ENCODE peak calls at places on chromosomes 13 and 19, in eight cellular contexts. T is esophagus squamous epithelium; M is psoas muscle; G is CD8-positive, alpha-beta T cell; Q is astrocyte of the spinal cord; Z is epithelial cell of esophagus; X is fibroblast of the aortic adventitia; A is colonic mucosa. W is an unnamed sample.

GRCh38 chr19:17070912-17071311 is 4.3 kb downstream of the HAUS8 start:
- DNase-seq in T (no peak), M (no peak), G (no peak), Q (no peak), Z (no peak), X (no peak), A (no peak), W (no peak)

GRCh38 chr19:54429176-54429495 is 13.9 kb downstream of the TTYH1 start:
- DNase-seq in T (no peak), M (no peak), G (no peak), Q (no peak), Z (no peak), X (no peak), A (no peak), W (no peak)

GRCh38 chr13:102250448-102250847 is 151.4 kb downstream of the FGF14 start:
- DNase-seq in T (no peak), M (no peak), G (no peak), Q (no peak), Z (no peak), X (no peak), A (no peak), W (no peak)

GRCh38 chr13:112869202-112870061 is 99.6 kb upstream of the MCF2L start:
- DNase-seq in T (no peak), M (no peak), G (no peak), Q (no peak), Z (no peak), X (no peak), A (no peak), W (peak)

GRCh38 chr13:106610511-106610910 is 42.6 kb upstream of the ARGLU1 start:
- DNase-seq in T (no peak), M (no peak), G (no peak), Q (peak), Z (peak), X (peak), A (no peak), W (peak)

GRCh38 chr13:99980201-99981114 is 1.1 kb upstream of the ZIC2 start:
- DNase-seq in T (no peak), M (peak), G (peak), Q (peak), Z (peak), X (peak), A (peak), W (peak)

GRCh38 chr13:33003458-33004019 is 12.7 kb upstream of the KL start:
- DNase-seq in T (no peak), M (no peak), G (no peak), Q (no peak), Z (no peak), X (no peak), A (no peak), W (no peak)

GRCh38 chr13:91357613-91358383 is 10.3 kb downstream of the MIR17HG start:
- DNase-seq in T (no peak), M (no peak), G (no peak), Q (no peak), Z (no peak), X (no peak), A (no peak), W (no peak)

GRCh38 chr13:26996965-26997752 is 174.5 kb downstream of the USP12 start:
- DNase-seq in T (no peak), M (no peak), G (no peak), Q (no peak), Z (no peak), X (no peak), A (no peak), W (no peak)

GRCh38 chr13:68176486-68176885 is 946.4 kb upstream of the PCDH9 start:
- DNase-seq in T (no peak), M (no peak), G (no peak), Q (peak), Z (peak), X (peak), A (no peak), W (no peak)

GRCh38 chr13:36536546-36536945 is 104.3 kb downstream of the CCNA1 start:
- DNase-seq in T (no peak), M (no peak), G (no peak), Q (peak), Z (no peak), X (no peak), A (no peak), W (no peak)

GRCh38 chr19:1069009-1069779 is 2.2 kb downstream of the ARHGAP45 start:
- DNase-seq in T (no peak), M (peak), G (peak), Q (no peak), Z (no peak), X (no peak), A (peak), W (no peak)

GRCh38 chr19:13835791-13836723 is 40.8 kb downstream of the ZSWIM4 start:
- DNase-seq in T (no peak), M (peak), G (peak), Q (peak), Z (peak), X (no peak), A (peak), W (peak)

GRCh38 chr13:108178105-108178504 is 37.2 kb downstream of the LIG4 start:
- DNase-seq in T (no peak), M (no peak), G (no peak), Q (no peak), Z (no peak), X (no peak), A (no peak), W (no peak)

GRCh38 chr13:108182652-108183051 is 32.7 kb downstream of the LIG4 start:
- DNase-seq in T (no peak), M (no peak), G (no peak), Q (no peak), Z (no peak), X (no peak), A (no peak), W (no peak)

DNA sequence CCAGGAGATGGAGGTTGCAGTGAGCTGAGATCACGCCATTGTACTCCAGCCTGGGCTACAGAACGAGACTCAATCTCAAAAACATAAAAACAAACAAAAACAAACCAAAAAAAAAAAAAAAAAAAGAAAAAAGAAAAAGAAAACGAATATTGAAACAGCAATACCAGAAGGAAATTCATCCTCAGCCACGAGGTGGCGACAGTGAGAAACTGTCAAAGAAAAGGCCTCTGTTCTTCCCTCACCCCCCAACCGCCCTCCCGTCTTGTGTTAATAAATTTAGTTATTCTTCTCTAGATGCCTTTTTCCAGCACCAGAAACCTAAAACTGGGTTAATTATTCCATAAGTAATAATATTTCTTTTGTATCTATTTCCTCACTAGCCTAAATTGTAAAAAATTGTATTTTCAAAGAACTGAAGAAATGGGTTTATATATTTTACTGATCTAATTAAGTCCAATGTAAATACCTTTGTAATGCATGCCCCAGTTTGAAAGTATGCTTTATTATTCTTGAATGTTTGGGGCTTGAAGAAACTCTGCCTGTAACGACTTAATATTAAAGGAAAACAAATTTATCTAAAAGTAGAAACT is 38.6 kb downstream of the LIG4 start:
- DNase-seq in T (no peak), M (no peak), G (peak), Q (no peak), Z (peak), X (peak), A (peak), W (peak)
- TF ChIP-seq CTCF in T (no peak), M (peak), G (peak), Q (peak), Z (peak), X (peak), A (peak), W (peak)

GRCh38 chr19:45457776-45458175 is 10.0 kb upstream of the FOSB start:
- DNase-seq in T (no peak), M (no peak), G (no peak), Q (no peak), Z (no peak), X (no peak), A (peak), W (no peak)
- H3K4me3 ChIP-seq in T (no peak), M (no peak), G (no peak), Q (no peak), Z (no peak), X (no peak), A (no peak), W (no peak)

GRCh38 chr19:36139473-36140288 is at the start of gene CAPNS1:
- DNase-seq in T (peak), M (peak), G (peak), Q (peak), Z (peak), X (peak), A (peak), W (peak)
- TF ChIP-seq CTCF in T (no peak), M (no peak), G (peak), Q (no peak), Z (peak), X (no peak), A (no peak), W (no peak)

DNA sequence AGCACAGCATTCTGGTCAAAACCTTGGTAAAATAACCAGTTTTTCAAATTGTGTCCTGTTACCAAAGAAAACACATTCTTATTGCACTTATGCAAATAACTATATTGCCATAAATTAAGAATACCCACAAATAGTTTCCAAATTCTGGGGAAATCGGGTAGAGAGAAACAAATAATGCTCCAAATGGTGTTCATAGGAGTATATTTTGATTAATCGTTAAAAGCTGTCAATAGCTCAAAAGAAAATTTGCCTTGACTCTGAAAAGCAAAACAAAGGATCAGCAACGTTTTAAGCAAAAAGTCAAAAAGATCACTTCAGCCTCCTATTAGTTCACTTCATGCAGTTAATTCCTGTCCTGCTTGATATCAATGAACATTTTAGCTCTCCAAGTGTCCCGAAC is 22.2 kb upstream of the CEACAM21 start:
- DNase-seq in T (no peak), M (no peak), G (no peak), Q (no peak), Z (no peak), X (no peak), A (no peak), W (no peak)
- H3K4me3 ChIP-seq in T (no peak), M (no peak), G (peak), Q (no peak), Z (no peak), X (no peak), A (no peak), W (no peak)

GRCh38 chr19:10416380-10417257 is 3.7 kb upstream of the PDE4A start:
- DNase-seq in T (peak), M (peak), G (peak), Q (peak), Z (peak), X (peak), A (peak), W (peak)

GRCh38 chr19:10417598-10418280 is 2.6 kb upstream of the PDE4A start:
- DNase-seq in T (no peak), M (no peak), G (peak), Q (no peak), Z (peak), X (no peak), A (no peak), W (no peak)

GRCh38 chr19:10419646-10420443 is 493 bp upstream of the PDE4A start:
- DNase-seq in T (no peak), M (no peak), G (peak), Q (peak), Z (peak), X (peak), A (no peak), W (peak)

GRCh38 chr19:10419200-10419645 is 1.1 kb upstream of the PDE4A start:
- DNase-seq in T (no peak), M (no peak), G (peak), Q (no peak), Z (no peak), X (no peak), A (no peak), W (peak)

GRCh38 chr19:10418281-10419199 is 1.8 kb upstream of the PDE4A start:
- DNase-seq in T (no peak), M (no peak), G (peak), Q (peak), Z (no peak), X (peak), A (no peak), W (peak)
- TF ChIP-seq CTCF in T (no peak), M (no peak), G (no peak), Q (peak), Z (no peak), X (peak), A (no peak), W (peak)

GRCh38 chr19:7505288-7505681 is 10.6 kb upstream of the ZNF358 start:
- DNase-seq in T (no peak), M (no peak), G (no peak), Q (no peak), Z (no peak), X (no peak), A (peak), W (no peak)
- H3K4me3 ChIP-seq in T (no peak), M (peak), G (no peak), Q (no peak), Z (no peak), X (no peak), A (peak), W (no peak)

W was measured in foreskin fibroblast.